ENCODE peak calls at places on chromosomes 5 and 9, in five cellular contexts. One of them, this sample, is unnamed.

GRCh38 chr5:175035882-175036533 is 311.6 kb downstream of the MSX2 start:
- DNase-seq in hepatocyte: no peak
- DNase-seq in CD8-positive, alpha-beta T cell: no peak
- DNase-seq in esophagus squamous epithelium: no peak
- DNase-seq in transverse colon: no peak
- DNase-seq in this sample: no peak

GRCh38 chr5:94893404-94894145 is 275.1 kb downstream of the SLF1 start:
- DNase-seq in transverse colon: no peak
- DNase-seq in esophagus squamous epithelium: no peak
- DNase-seq in hepatocyte: no peak
- DNase-seq in CD8-positive, alpha-beta T cell: no peak
- DNase-seq in this sample: no peak

GRCh38 chr5:175696139-175696854 is 38.4 kb downstream of the HRH2 start:
- DNase-seq in esophagus squamous epithelium: no peak
- DNase-seq in transverse colon: peak
- DNase-seq in CD8-positive, alpha-beta T cell: peak
- DNase-seq in hepatocyte: peak
- DNase-seq in this sample: no peak

GRCh38 chr5:132003170-132003744 is 8.2 kb downstream of the ACSL6 start:
- DNase-seq in transverse colon: no peak
- DNase-seq in hepatocyte: no peak
- DNase-seq in esophagus squamous epithelium: no peak
- DNase-seq in CD8-positive, alpha-beta T cell: no peak
- DNase-seq in this sample: no peak

GRCh38 chr9:126436545-126437269 is 110.1 kb downstream of the MVB12B start:
- DNase-seq in CD8-positive, alpha-beta T cell: no peak
- DNase-seq in esophagus squamous epithelium: no peak
- DNase-seq in transverse colon: no peak
- DNase-seq in hepatocyte: no peak
- DNase-seq in this sample: no peak

GRCh38 chr5:143124593-143124992 is 278.9 kb downstream of the NR3C1 start:
- DNase-seq in hepatocyte: no peak
- DNase-seq in esophagus squamous epithelium: no peak
- DNase-seq in transverse colon: no peak
- DNase-seq in CD8-positive, alpha-beta T cell: no peak
- DNase-seq in this sample: no peak

GRCh38 chr5:110478899-110479298 is 247.6 kb downstream of the TMEM232 start:
- DNase-seq in transverse colon: no peak
- DNase-seq in CD8-positive, alpha-beta T cell: no peak
- DNase-seq in hepatocyte: no peak
- DNase-seq in esophagus squamous epithelium: no peak
- DNase-seq in this sample: peak

GRCh38 chr9:123131258-123131657 is 97.8 kb downstream of the GPR21 start:
- DNase-seq in esophagus squamous epithelium: no peak
- DNase-seq in transverse colon: no peak
- DNase-seq in hepatocyte: no peak
- DNase-seq in CD8-positive, alpha-beta T cell: no peak
- DNase-seq in this sample: peak

GRCh38 chr9:127154003-127154389 is 31.6 kb upstream of the ANGPTL2 start:
- DNase-seq in hepatocyte: no peak
- DNase-seq in CD8-positive, alpha-beta T cell: no peak
- DNase-seq in esophagus squamous epithelium: no peak
- DNase-seq in transverse colon: no peak
- DNase-seq in this sample: no peak

GRCh38 chr5:110031402-110032140 is 341.8 kb downstream of the MAN2A1 start:
- DNase-seq in transverse colon: no peak
- DNase-seq in esophagus squamous epithelium: no peak
- DNase-seq in CD8-positive, alpha-beta T cell: peak
- DNase-seq in hepatocyte: no peak
- DNase-seq in this sample: no peak

GRCh38 chr5:132059043-132059695 is 1.3 kb upstream of the IL3 start:
- DNase-seq in transverse colon: peak
- DNase-seq in CD8-positive, alpha-beta T cell: peak
- DNase-seq in hepatocyte: no peak
- DNase-seq in esophagus squamous epithelium: no peak
- DNase-seq in this sample: no peak

GRCh38 chr9:110288503-110288902 is 32.2 kb upstream of the TXN start:
- DNase-seq in CD8-positive, alpha-beta T cell: no peak
- DNase-seq in hepatocyte: no peak
- DNase-seq in esophagus squamous epithelium: no peak
- DNase-seq in transverse colon: no peak
- DNase-seq in this sample: no peak

GRCh38 chr5:35920890-35921289 is 17.5 kb downstream of the CAPSL start:
- DNase-seq in esophagus squamous epithelium: no peak
- DNase-seq in CD8-positive, alpha-beta T cell: no peak
- DNase-seq in transverse colon: no peak
- DNase-seq in hepatocyte: peak
- DNase-seq in this sample: no peak

GRCh38 chr5:73654171-73654811 is 28.3 kb downstream of the ARHGEF28 start:
- DNase-seq in transverse colon: no peak
- DNase-seq in CD8-positive, alpha-beta T cell: no peak
- DNase-seq in hepatocyte: peak
- DNase-seq in esophagus squamous epithelium: no peak
- DNase-seq in this sample: no peak

GRCh38 chr5:13488254-13488931 is 456.1 kb downstream of the DNAH5 start:
- DNase-seq in hepatocyte: no peak
- DNase-seq in CD8-positive, alpha-beta T cell: no peak
- DNase-seq in esophagus squamous epithelium: no peak
- DNase-seq in transverse colon: no peak
- DNase-seq in this sample: no peak

GRCh38 chr5:176889321-176890280 is 9.5 kb downstream of the HK3 start:
- DNase-seq in transverse colon: peak
- DNase-seq in CD8-positive, alpha-beta T cell: no peak
- DNase-seq in esophagus squamous epithelium: no peak
- DNase-seq in hepatocyte: no peak
- DNase-seq in this sample: no peak

GRCh38 chr5:158758666-158759065 is 341.1 kb downstream of the EBF1 start:
- DNase-seq in esophagus squamous epithelium: no peak
- DNase-seq in CD8-positive, alpha-beta T cell: no peak
- DNase-seq in transverse colon: no peak
- DNase-seq in hepatocyte: no peak
- DNase-seq in this sample: peak

GRCh38 chr5:17185776-17186175 is 31.7 kb upstream of the BASP1 start:
- DNase-seq in hepatocyte: no peak
- DNase-seq in esophagus squamous epithelium: no peak
- DNase-seq in transverse colon: peak
- DNase-seq in CD8-positive, alpha-beta T cell: no peak
- DNase-seq in this sample: peak

GRCh38 chr5:34686762-34687268 is 30.7 kb downstream of the RAI14 start:
- DNase-seq in transverse colon: peak
- DNase-seq in esophagus squamous epithelium: no peak
- DNase-seq in CD8-positive, alpha-beta T cell: no peak
- DNase-seq in hepatocyte: peak
- DNase-seq in this sample: peak

GRCh38 chr5:34682926-34683623 is 26.9 kb downstream of the RAI14 start:
- DNase-seq in esophagus squamous epithelium: no peak
- DNase-seq in hepatocyte: no peak
- DNase-seq in CD8-positive, alpha-beta T cell: no peak
- DNase-seq in transverse colon: peak
- DNase-seq in this sample: no peak

GRCh38 chr5:34684980-34685352 is 28.8 kb downstream of the RAI14 start:
- DNase-seq in CD8-positive, alpha-beta T cell: no peak
- DNase-seq in transverse colon: no peak
- DNase-seq in hepatocyte: no peak
- DNase-seq in esophagus squamous epithelium: no peak
- DNase-seq in this sample: no peak

GRCh38 chr5:34685485-34686197 is 29.5 kb downstream of the RAI14 start:
- DNase-seq in CD8-positive, alpha-beta T cell: no peak
- DNase-seq in hepatocyte: no peak
- DNase-seq in transverse colon: no peak
- DNase-seq in esophagus squamous epithelium: no peak
- DNase-seq in this sample: no peak

DNA sequence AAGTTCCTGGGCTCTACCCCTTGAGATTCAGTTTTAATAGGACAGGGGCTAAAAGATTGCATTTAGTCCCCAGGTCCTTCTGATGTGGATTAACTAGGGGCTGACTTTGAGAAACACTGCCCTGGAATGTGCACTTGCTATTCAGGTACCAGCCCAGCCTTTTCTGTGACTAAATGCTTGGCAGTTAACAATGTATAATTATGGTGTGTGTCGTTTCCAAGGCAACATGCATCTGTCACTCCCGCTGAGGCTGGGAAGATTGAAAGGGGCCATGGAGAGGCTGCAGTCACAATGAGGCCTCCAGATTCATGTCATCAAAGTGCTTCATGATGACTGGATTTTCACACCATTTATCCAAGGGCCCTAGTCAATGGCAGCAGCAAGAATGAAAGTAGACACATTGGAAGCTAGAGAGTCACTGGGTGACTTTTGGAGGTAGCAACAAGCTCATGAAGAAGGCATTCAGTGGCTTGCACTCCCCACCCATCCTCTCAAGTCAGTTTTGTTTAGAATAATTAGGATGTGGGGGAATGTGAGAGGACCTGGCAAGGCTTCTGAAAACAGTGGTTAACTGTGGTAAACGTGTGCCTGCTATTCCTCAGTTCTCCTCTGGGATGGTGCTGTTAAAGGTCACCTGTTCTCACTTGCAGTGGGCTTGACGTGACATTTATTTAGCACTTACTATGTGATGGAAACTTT is 28.3 kb downstream of the RAI14 start:
- DNase-seq in CD8-positive, alpha-beta T cell: no peak
- DNase-seq in transverse colon: no peak
- DNase-seq in esophagus squamous epithelium: no peak
- DNase-seq in hepatocyte: peak
- DNase-seq in this sample: no peak
- TF ChIP-seq CTCF in CD8-positive, alpha-beta T cell: no peak
- TF ChIP-seq CTCF in transverse colon: no peak
- TF ChIP-seq CTCF in esophagus squamous epithelium: no peak
- TF ChIP-seq CTCF in hepatocyte: no peak
- TF ChIP-seq CTCF in this sample: no peak

DNA sequence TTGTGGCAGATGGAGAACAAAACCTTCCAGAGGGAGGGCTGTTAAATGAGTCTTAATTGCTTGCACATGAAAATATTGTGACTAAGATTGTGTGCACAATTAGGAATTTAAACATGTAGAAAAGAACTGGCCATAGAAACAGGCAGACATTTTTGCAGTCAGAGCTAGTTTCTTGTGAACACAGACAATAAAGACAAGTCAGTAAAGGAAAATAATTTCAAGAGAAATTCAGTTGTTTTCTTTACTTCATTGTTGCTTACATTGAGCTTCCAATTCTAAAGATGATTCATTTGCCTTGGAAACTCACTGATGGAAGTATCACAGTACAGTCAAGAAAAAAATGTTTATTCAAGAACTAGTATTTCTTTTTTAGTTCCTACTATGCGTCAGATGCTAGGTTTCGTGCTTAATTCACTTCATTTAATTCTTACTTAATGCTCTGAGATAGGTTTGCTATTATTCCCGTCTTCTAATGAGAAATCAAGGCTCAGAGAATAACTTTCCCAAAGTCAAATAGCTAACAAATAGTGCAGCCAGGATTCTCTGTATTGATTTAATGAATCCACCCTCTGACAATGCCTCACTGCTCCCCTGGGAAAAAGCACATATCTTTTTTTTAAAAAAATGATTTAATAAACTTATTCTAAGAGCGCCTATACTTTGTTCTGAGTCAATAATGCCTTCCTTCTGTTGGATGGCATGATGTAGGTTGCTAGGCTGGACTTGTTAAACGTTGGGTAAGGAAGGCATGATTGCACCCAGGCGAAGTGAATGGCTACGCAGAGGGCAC is 581.4 kb downstream of the RAB3C start:
- DNase-seq in transverse colon: no peak
- DNase-seq in hepatocyte: no peak
- DNase-seq in CD8-positive, alpha-beta T cell: no peak
- DNase-seq in esophagus squamous epithelium: no peak
- DNase-seq in this sample: no peak
- H3K4me3 ChIP-seq in transverse colon: no peak
- H3K4me3 ChIP-seq in hepatocyte: no peak
- H3K4me3 ChIP-seq in CD8-positive, alpha-beta T cell: no peak
- H3K4me3 ChIP-seq in esophagus squamous epithelium: no peak
- H3K4me3 ChIP-seq in this sample: no peak

GRCh38 chr9:34048730-34049629 is at the start of gene UBAP2:
- DNase-seq in esophagus squamous epithelium: peak
- DNase-seq in CD8-positive, alpha-beta T cell: peak
- DNase-seq in hepatocyte: peak
- DNase-seq in transverse colon: peak
- DNase-seq in this sample: peak
- TF ChIP-seq CTCF in esophagus squamous epithelium: no peak
- TF ChIP-seq CTCF in CD8-positive, alpha-beta T cell: no peak
- TF ChIP-seq CTCF in hepatocyte: no peak
- TF ChIP-seq CTCF in transverse colon: no peak
- TF ChIP-seq CTCF in this sample: no peak

DNA sequence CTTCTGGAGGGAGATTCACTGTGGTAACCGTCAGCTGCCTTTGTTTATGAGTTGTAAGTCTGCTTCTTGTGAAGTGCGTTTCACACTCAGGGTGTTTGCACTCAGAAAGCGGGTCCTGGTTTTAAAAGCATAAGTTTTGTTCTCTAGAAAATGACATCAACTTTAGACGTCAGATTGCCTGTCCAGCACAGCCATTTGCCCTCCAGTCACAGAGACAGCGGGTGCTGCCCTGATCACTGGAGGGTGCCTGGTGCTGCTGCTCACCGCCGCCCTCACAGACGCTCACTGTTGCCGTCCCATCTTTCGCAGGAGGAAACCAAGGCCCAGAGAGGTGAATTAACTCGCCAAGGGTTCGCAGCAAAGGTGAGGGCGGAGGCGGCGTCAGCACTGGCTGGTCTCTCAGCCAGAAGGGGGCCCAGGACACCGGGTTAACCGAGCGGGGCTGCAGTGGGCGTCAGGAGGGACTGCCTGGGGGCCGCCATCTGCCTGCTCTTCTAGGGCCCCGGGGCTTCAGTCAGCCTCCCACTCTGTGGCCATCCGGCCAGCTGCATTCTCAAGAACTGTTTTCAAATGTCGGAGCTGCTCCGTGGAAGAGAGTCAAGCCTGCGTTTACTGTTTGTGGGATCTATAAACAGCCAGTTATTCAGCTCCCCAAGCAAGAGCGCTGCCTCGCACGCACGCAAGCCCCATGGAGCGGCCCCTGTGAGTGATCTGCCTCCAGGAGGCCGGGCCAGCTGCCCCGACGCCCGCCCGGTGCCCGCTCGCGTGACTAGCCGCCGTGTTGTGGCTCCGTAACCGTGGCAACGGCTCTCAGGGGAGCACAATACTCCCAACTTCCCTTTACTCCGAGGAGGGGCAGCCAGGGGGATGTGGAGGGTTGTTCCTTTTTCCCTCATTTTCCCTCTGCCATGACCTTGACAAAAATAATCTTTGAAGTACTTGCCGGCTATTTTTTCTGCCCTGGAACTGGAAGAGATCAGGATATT is 43.4 kb upstream of the EXOC3 start:
- DNase-seq in CD8-positive, alpha-beta T cell: peak
- DNase-seq in hepatocyte: peak
- DNase-seq in esophagus squamous epithelium: peak
- DNase-seq in transverse colon: peak
- DNase-seq in this sample: peak
- H3K4me3 ChIP-seq in CD8-positive, alpha-beta T cell: no peak
- H3K4me3 ChIP-seq in hepatocyte: no peak
- H3K4me3 ChIP-seq in esophagus squamous epithelium: peak
- H3K4me3 ChIP-seq in transverse colon: peak
- H3K4me3 ChIP-seq in this sample: peak

GRCh38 chr5:96322865-96323264 is 110.2 kb downstream of the PCSK1 start:
- DNase-seq in CD8-positive, alpha-beta T cell: no peak
- DNase-seq in hepatocyte: no peak
- DNase-seq in transverse colon: no peak
- DNase-seq in esophagus squamous epithelium: no peak
- DNase-seq in this sample: no peak
- TF ChIP-seq CTCF in CD8-positive, alpha-beta T cell: no peak
- TF ChIP-seq CTCF in hepatocyte: no peak
- TF ChIP-seq CTCF in transverse colon: no peak
- TF ChIP-seq CTCF in esophagus squamous epithelium: no peak
- TF ChIP-seq CTCF in this sample: no peak